ENCODE peak calls at places on chromosomes 7 and 10, in four cellular contexts. One of them, this sample, is unnamed.
A peak's percentile ranks its signal among the peaks of the same experiment; 100 is the strongest.

GRCh38 chr7:127473409-127473808 is 80.9 kb upstream of the ZNF800 start:
- DNase-seq in H9: no peak
- DNase-seq in IMR-90: no peak
- DNase-seq in mesenchymal stem cell: no peak
- DNase-seq in this sample: no peak

GRCh38 chr7:24851791-24852190 is 94.5 kb upstream of the GSDME start:
- DNase-seq in H9: no peak
- DNase-seq in IMR-90: peak; percentile 79
- DNase-seq in mesenchymal stem cell: peak; percentile 73
- DNase-seq in this sample: peak; percentile 49

GRCh38 chr7:105487559-105488218 is 34.4 kb downstream of the PUS7 start:
- DNase-seq in H9: no peak
- DNase-seq in IMR-90: peak; percentile 94
- DNase-seq in mesenchymal stem cell: peak; percentile 82
- DNase-seq in this sample: peak; percentile 56

GRCh38 chr10:28533571-28534304 is 820 bp downstream of the WAC start:
- DNase-seq in H9: peak; percentile 50
- DNase-seq in IMR-90: peak; percentile 26
- DNase-seq in mesenchymal stem cell: peak; percentile 61
- DNase-seq in this sample: no peak

GRCh38 chr7:117157121-117157870 is 165.6 kb downstream of the WNT2 start:
- DNase-seq in H9: no peak
- DNase-seq in IMR-90: peak; percentile 87
- DNase-seq in mesenchymal stem cell: peak; percentile 37
- DNase-seq in this sample: peak; percentile 55

GRCh38 chr7:5831196-5831595 is 49.4 kb upstream of the OCM start:
- DNase-seq in H9: peak; percentile 61
- DNase-seq in IMR-90: peak; percentile 5
- DNase-seq in mesenchymal stem cell: no peak
- DNase-seq in this sample: no peak

GRCh38 chr7:232571-233455 is 40.4 kb downstream of the FAM20C start:
- DNase-seq in H9: no peak
- DNase-seq in IMR-90: peak; percentile 76
- DNase-seq in mesenchymal stem cell: peak; percentile 64
- DNase-seq in this sample: no peak

GRCh38 chr10:122208616-122209430 is 62.3 kb upstream of the BTBD16 start:
- DNase-seq in H9: no peak
- DNase-seq in IMR-90: no peak
- DNase-seq in mesenchymal stem cell: no peak
- DNase-seq in this sample: no peak

GRCh38 chr7:12954374-12954773 is 266.9 kb downstream of the ARL4A start:
- DNase-seq in H9: no peak
- DNase-seq in IMR-90: no peak
- DNase-seq in mesenchymal stem cell: no peak
- DNase-seq in this sample: no peak

GRCh38 chr7:76507723-76508406 is 2.5 kb upstream of the UPK3B start:
- DNase-seq in H9: peak; percentile 11
- DNase-seq in IMR-90: no peak
- DNase-seq in mesenchymal stem cell: peak; percentile 59
- DNase-seq in this sample: peak; percentile 45

GRCh38 chr7:15567652-15568051 is 5.8 kb upstream of the AGMO start:
- DNase-seq in H9: no peak
- DNase-seq in IMR-90: no peak
- DNase-seq in mesenchymal stem cell: no peak
- DNase-seq in this sample: no peak

GRCh38 chr10:74825371-74826141 is 844 bp upstream of the KAT6B start:
- DNase-seq in H9: no peak
- DNase-seq in IMR-90: no peak
- DNase-seq in mesenchymal stem cell: no peak
- DNase-seq in this sample: peak; percentile 42

GRCh38 chr7:111059826-111060225 is 31.1 kb upstream of the LRRN3 start:
- DNase-seq in H9: no peak
- DNase-seq in IMR-90: no peak
- DNase-seq in mesenchymal stem cell: no peak
- DNase-seq in this sample: no peak

GRCh38 chr7:157429001-157429679 is 92.3 kb downstream of the DNAJB6 start:
- DNase-seq in H9: no peak
- DNase-seq in IMR-90: no peak
- DNase-seq in mesenchymal stem cell: no peak
- DNase-seq in this sample: no peak

GRCh38 chr10:36446873-36447272 is 678.5 kb upstream of the ANKRD30A start:
- DNase-seq in H9: no peak
- DNase-seq in IMR-90: no peak
- DNase-seq in mesenchymal stem cell: no peak
- DNase-seq in this sample: no peak

GRCh38 chr7:95028683-95029082 is 121.3 kb downstream of the PPP1R9A start:
- DNase-seq in H9: no peak
- DNase-seq in IMR-90: no peak
- DNase-seq in mesenchymal stem cell: peak; percentile 12
- DNase-seq in this sample: no peak

GRCh38 chr7:79064187-79064823 is 389.2 kb downstream of the MAGI2 start:
- DNase-seq in H9: no peak
- DNase-seq in IMR-90: peak; percentile 4
- DNase-seq in mesenchymal stem cell: no peak
- DNase-seq in this sample: no peak

GRCh38 chr10:112471878-112472487 is 25.0 kb downstream of the VTI1A start:
- DNase-seq in H9: no peak
- DNase-seq in IMR-90: peak; percentile 68
- DNase-seq in mesenchymal stem cell: peak; percentile 63
- DNase-seq in this sample: no peak

GRCh38 chr10:13091816-13092215 is 8.1 kb upstream of the OPTN start:
- DNase-seq in H9: no peak
- DNase-seq in IMR-90: no peak
- DNase-seq in mesenchymal stem cell: no peak
- DNase-seq in this sample: no peak

GRCh38 chr7:38699481-38699880 is 68.3 kb upstream of the AMPH start:
- DNase-seq in H9: no peak
- DNase-seq in IMR-90: peak; percentile 50
- DNase-seq in mesenchymal stem cell: no peak
- DNase-seq in this sample: peak; percentile 7

GRCh38 chr7:83821866-83822265 is 172.9 kb upstream of the SEMA3E start:
- DNase-seq in H9: no peak
- DNase-seq in IMR-90: no peak
- DNase-seq in mesenchymal stem cell: no peak
- DNase-seq in this sample: no peak

GRCh38 chr7:33774762-33775523 is 130.4 kb upstream of the BMPER start:
- DNase-seq in H9: no peak
- DNase-seq in IMR-90: peak; percentile 81
- DNase-seq in mesenchymal stem cell: peak; percentile 59
- DNase-seq in this sample: no peak

GRCh38 chr10:5574642-5575131 is 49.9 kb downstream of the CALML3 start:
- DNase-seq in H9: no peak
- DNase-seq in IMR-90: no peak
- DNase-seq in mesenchymal stem cell: no peak
- DNase-seq in this sample: no peak

GRCh38 chr10:49408437-49409306 is 12.8 kb upstream of the DRGX start:
- DNase-seq in H9: peak; percentile 64
- DNase-seq in IMR-90: no peak
- DNase-seq in mesenchymal stem cell: no peak
- DNase-seq in this sample: peak; percentile 12

GRCh38 chr7:106071356-106071998 is 40.6 kb downstream of the SYPL1 start:
- DNase-seq in H9: no peak
- DNase-seq in IMR-90: no peak
- DNase-seq in mesenchymal stem cell: peak; percentile 30
- DNase-seq in this sample: peak; percentile 81

GRCh38 chr7:47520408-47520807 is 61.5 kb downstream of the TNS3 start:
- DNase-seq in H9: no peak
- DNase-seq in IMR-90: peak; percentile 85
- DNase-seq in mesenchymal stem cell: peak; percentile 92
- DNase-seq in this sample: no peak

GRCh38 chr10:78706256-78706655 is 362.5 kb upstream of the ZMIZ1 start:
- DNase-seq in H9: no peak
- DNase-seq in IMR-90: peak; percentile 61
- DNase-seq in mesenchymal stem cell: no peak
- DNase-seq in this sample: no peak

GRCh38 chr10:110765513-110766375 is 106.0 kb upstream of the PDCD4 start:
- DNase-seq in H9: no peak
- DNase-seq in IMR-90: peak; percentile 38
- DNase-seq in mesenchymal stem cell: peak; percentile 35
- DNase-seq in this sample: peak; percentile 20

GRCh38 chr7:94580601-94581000 is 71.0 kb downstream of the CASD1 start:
- DNase-seq in H9: no peak
- DNase-seq in IMR-90: peak; percentile 49
- DNase-seq in mesenchymal stem cell: peak; percentile 8
- DNase-seq in this sample: peak; percentile 56

GRCh38 chr10:49168821-49169495 is 19.2 kb downstream of the TMEM273 start:
- DNase-seq in H9: no peak
- DNase-seq in IMR-90: peak; percentile 74
- DNase-seq in mesenchymal stem cell: no peak
- DNase-seq in this sample: no peak

GRCh38 chr10:7491949-7492659 is 81.3 kb upstream of the SFMBT2 start:
- DNase-seq in H9: no peak
- DNase-seq in IMR-90: no peak
- DNase-seq in mesenchymal stem cell: no peak
- DNase-seq in this sample: no peak

GRCh38 chr10:6607778-6608177 is 27.7 kb upstream of the PRKCQ start:
- DNase-seq in H9: no peak
- DNase-seq in IMR-90: no peak
- DNase-seq in mesenchymal stem cell: no peak
- DNase-seq in this sample: peak; percentile 33

GRCh38 chr7:29977926-29978652 is 11.5 kb downstream of the SCRN1 start:
- DNase-seq in H9: peak; percentile 83
- DNase-seq in IMR-90: no peak
- DNase-seq in mesenchymal stem cell: no peak
- DNase-seq in this sample: no peak

GRCh38 chr10:9238041-9238440 is 1183.6 kb downstream of the GATA3 start:
- DNase-seq in H9: no peak
- DNase-seq in IMR-90: no peak
- DNase-seq in mesenchymal stem cell: no peak
- DNase-seq in this sample: no peak

GRCh38 chr10:84499846-84500245 is 171.5 kb downstream of the CCSER2 start:
- DNase-seq in H9: peak; percentile 32
- DNase-seq in IMR-90: peak; percentile 12
- DNase-seq in mesenchymal stem cell: peak; percentile 57
- DNase-seq in this sample: no peak

DNA sequence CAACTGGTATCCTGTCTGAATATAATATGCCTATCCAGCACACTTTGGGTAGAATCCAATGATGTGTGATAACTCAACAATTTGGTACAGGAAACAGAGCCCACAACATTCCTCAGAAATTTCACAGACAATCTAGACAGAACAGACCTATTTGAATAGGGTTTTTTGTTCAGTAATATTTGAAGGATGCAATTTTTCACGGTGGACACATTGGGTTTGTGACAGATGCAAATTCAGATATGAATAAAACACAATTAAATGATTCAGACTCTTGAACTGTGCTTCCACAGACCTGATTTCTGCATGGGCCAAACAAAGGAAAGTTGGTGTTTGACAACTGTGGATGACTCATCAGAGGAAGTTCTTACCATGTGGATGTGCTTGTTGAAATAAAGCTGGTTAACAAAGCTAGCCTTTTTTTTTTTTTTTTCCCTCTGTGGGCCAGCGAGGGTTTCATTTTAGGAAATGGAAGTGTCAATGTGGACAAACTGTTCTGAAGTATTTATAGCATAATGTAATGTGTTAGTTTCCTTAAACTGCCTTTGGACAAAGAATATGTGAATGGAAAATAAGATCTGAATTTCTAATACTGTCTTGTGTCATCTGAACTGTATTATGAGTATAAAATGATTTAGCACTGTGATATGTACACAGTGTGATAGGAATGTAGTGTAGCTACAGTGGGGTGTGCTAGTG is 43.2 kb upstream of the FAM133B start:
- DNase-seq in H9: no peak
- DNase-seq in IMR-90: peak; percentile 94
- DNase-seq in mesenchymal stem cell: peak; percentile 94
- DNase-seq in this sample: peak; percentile 49
- H3K9ac ChIP-seq in H9: no peak overlapping the region
- H3K9ac ChIP-seq in IMR-90: no peak overlapping the region
- H3K9ac ChIP-seq in mesenchymal stem cell: peak overlapping the region; percentile 69
- H3K9ac ChIP-seq in this sample: no peak overlapping the region

GRCh38 chr10:4190876-4191275 is 405.9 kb upstream of the KLF6 start:
- DNase-seq in H9: no peak
- DNase-seq in IMR-90: no peak
- DNase-seq in mesenchymal stem cell: no peak
- DNase-seq in this sample: no peak

GRCh38 chr10:4191354-4191753 is 406.3 kb upstream of the KLF6 start:
- DNase-seq in H9: no peak
- DNase-seq in IMR-90: no peak
- DNase-seq in mesenchymal stem cell: no peak
- DNase-seq in this sample: no peak

GRCh38 chr10:4188406-4188805 is 403.4 kb upstream of the KLF6 start:
- DNase-seq in H9: no peak
- DNase-seq in IMR-90: no peak
- DNase-seq in mesenchymal stem cell: no peak
- DNase-seq in this sample: no peak

GRCh38 chr10:4183761-4184261 is 398.8 kb upstream of the KLF6 start:
- DNase-seq in H9: no peak
- DNase-seq in IMR-90: peak; percentile 54
- DNase-seq in mesenchymal stem cell: peak; percentile 86
- DNase-seq in this sample: no peak

GRCh38 chr10:4186849-4187248 is 401.8 kb upstream of the KLF6 start:
- DNase-seq in H9: no peak
- DNase-seq in IMR-90: no peak
- DNase-seq in mesenchymal stem cell: no peak
- DNase-seq in this sample: no peak
- H3K14ac ChIP-seq in H9: no peak overlapping the region
- H3K14ac ChIP-seq in IMR-90: no peak overlapping the region
- H3K14ac ChIP-seq in mesenchymal stem cell: no peak overlapping the region
- H3K14ac ChIP-seq in this sample: no peak overlapping the region

DNA sequence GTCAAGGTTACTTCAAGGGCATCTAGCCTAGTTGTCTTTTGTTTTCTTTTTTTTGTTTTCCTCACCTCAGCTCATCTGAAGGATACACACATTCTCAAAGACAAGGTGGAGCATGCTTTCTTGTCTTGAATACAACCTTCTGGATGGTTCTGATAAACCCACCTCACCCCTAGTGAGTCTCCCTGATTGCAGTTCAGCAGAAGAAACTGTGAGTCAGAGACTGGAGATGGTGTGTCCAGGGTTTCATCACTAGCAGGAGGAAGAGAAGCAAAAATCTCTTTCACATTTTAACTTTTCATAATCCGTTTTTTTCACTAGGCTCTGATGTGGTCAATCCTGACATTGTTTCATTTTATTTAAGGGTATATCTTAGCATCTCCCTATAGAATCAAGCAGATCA is 143.0 kb upstream of the NRBF2 start:
- DNase-seq in H9: no peak
- DNase-seq in IMR-90: no peak
- DNase-seq in mesenchymal stem cell: no peak
- DNase-seq in this sample: no peak
- H3K9me3 ChIP-seq in H9: no peaks in the 10 kb centered on the region
- H3K9me3 ChIP-seq in IMR-90: no peaks in the 10 kb centered on the region
- H3K9me3 ChIP-seq in mesenchymal stem cell: no peaks in the 10 kb centered on the region
- H3K9me3 ChIP-seq in this sample: no peaks in the 10 kb centered on the region

GRCh38 chr7:23369100-23369499 is 70.0 kb downstream of the MALSU1 start:
- DNase-seq in H9: no peak
- DNase-seq in IMR-90: no peak
- DNase-seq in mesenchymal stem cell: no peak
- DNase-seq in this sample: no peak

GRCh38 chr7:23369695-23370404 is 70.7 kb downstream of the MALSU1 start:
- DNase-seq in H9: no peak
- DNase-seq in IMR-90: no peak
- DNase-seq in mesenchymal stem cell: no peak
- DNase-seq in this sample: no peak

GRCh38 chr7:23372671-23373070 is 73.5 kb downstream of the MALSU1 start:
- DNase-seq in H9: no peak
- DNase-seq in IMR-90: no peak
- DNase-seq in mesenchymal stem cell: no peak
- DNase-seq in this sample: no peak

GRCh38 chr7:23377134-23377533 is 78.0 kb downstream of the MALSU1 start:
- DNase-seq in H9: no peak
- DNase-seq in IMR-90: peak; percentile 74
- DNase-seq in mesenchymal stem cell: peak; percentile 76
- DNase-seq in this sample: no peak

GRCh38 chr7:23373151-23374004 is 74.2 kb downstream of the MALSU1 start:
- DNase-seq in H9: no peak
- DNase-seq in IMR-90: peak; percentile 73
- DNase-seq in mesenchymal stem cell: no peak
- DNase-seq in this sample: no peak
- H3K9ac ChIP-seq in H9: no peak overlapping the region
- H3K9ac ChIP-seq in IMR-90: no peak overlapping the region
- H3K9ac ChIP-seq in mesenchymal stem cell: no peak overlapping the region
- H3K9ac ChIP-seq in this sample: no peak overlapping the region

This sample was measured in trophoblast cell.